ENCODE peak calls at places on chromosome 3, in six cellular contexts. One of them, this sample, is unnamed.

GRCh38 chr3:70108546-70108945 is 109.0 kb downstream of the SAMMSON start:
- DNase-seq in IMR-90: no peak
- DNase-seq in neuronal stem cell: no peak
- DNase-seq in H9: no peak
- DNase-seq in mesenchymal stem cell: no peak
- DNase-seq in H1: no peak
- DNase-seq in this sample: no peak

GRCh38 chr3:63687569-63688233 is 35.2 kb downstream of the SNTN start:
- DNase-seq in IMR-90: no peak
- DNase-seq in neuronal stem cell: peak; percentile 91
- DNase-seq in H9: no peak
- DNase-seq in mesenchymal stem cell: no peak
- DNase-seq in H1: no peak
- DNase-seq in this sample: no peak

GRCh38 chr3:12629560-12629959 is 34.4 kb downstream of the RAF1 start:
- DNase-seq in IMR-90: peak; percentile 59
- DNase-seq in neuronal stem cell: no peak
- DNase-seq in H9: no peak
- DNase-seq in mesenchymal stem cell: peak; percentile 29
- DNase-seq in H1: no peak
- DNase-seq in this sample: peak; percentile 20

GRCh38 chr3:179179979-179180758 is 32.0 kb downstream of the PIK3CA start:
- DNase-seq in IMR-90: peak; percentile 44
- DNase-seq in neuronal stem cell: no peak
- DNase-seq in H9: no peak
- DNase-seq in mesenchymal stem cell: peak; percentile 55
- DNase-seq in H1: no peak
- DNase-seq in this sample: no peak

GRCh38 chr3:14152233-14152962 is 26.0 kb downstream of the XPC start:
- DNase-seq in IMR-90: no peak
- DNase-seq in neuronal stem cell: no peak
- DNase-seq in H9: peak; percentile 28
- DNase-seq in mesenchymal stem cell: no peak
- DNase-seq in H1: no peak
- DNase-seq in this sample: no peak

GRCh38 chr3:61936344-61936937 is 375.1 kb downstream of the PTPRG start:
- DNase-seq in IMR-90: peak; percentile 15
- DNase-seq in neuronal stem cell: no peak
- DNase-seq in H9: no peak
- DNase-seq in mesenchymal stem cell: peak; percentile 27
- DNase-seq in H1: no peak
- DNase-seq in this sample: no peak

GRCh38 chr3:41434781-41435180 is 235.5 kb downstream of the CTNNB1 start:
- DNase-seq in IMR-90: no peak
- DNase-seq in neuronal stem cell: no peak
- DNase-seq in H9: no peak
- DNase-seq in mesenchymal stem cell: no peak
- DNase-seq in H1: no peak
- DNase-seq in this sample: no peak

GRCh38 chr3:196772102-196772501 is 32.4 kb downstream of the PAK2 start:
- DNase-seq in IMR-90: no peak
- DNase-seq in neuronal stem cell: no peak
- DNase-seq in H9: no peak
- DNase-seq in mesenchymal stem cell: no peak
- DNase-seq in H1: no peak
- DNase-seq in this sample: no peak

GRCh38 chr3:192916455-192917257 is 1.0 kb downstream of the MB21D2 start:
- DNase-seq in IMR-90: peak; percentile 73
- DNase-seq in neuronal stem cell: peak; percentile 58
- DNase-seq in H9: peak; percentile 82
- DNase-seq in mesenchymal stem cell: peak; percentile 81
- DNase-seq in H1: peak; percentile 74
- DNase-seq in this sample: peak; percentile 78

DNA sequence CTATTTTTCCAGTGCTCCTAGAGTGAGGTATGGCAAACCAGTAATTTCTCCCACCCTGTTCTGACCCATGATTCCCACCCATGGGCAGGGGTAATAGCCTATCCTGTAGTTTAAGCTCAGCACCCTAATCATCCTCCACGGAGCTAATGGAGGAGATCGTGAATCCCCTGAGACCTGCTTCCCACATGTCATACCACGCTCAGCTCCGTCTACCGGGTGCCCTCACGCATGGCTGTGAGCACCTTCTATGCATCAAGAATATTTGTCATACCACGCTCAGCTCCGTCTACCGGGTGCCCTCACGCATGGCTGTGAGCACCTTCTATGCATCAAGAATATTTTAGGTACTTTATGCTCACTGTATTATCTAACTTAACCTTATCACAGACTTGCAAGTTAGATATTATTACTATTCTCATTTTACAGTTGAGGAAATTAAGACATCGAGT is 104.7 kb upstream of the PFN2 start:
- DNase-seq in IMR-90: no peak
- DNase-seq in neuronal stem cell: no peak
- DNase-seq in H9: no peak
- DNase-seq in mesenchymal stem cell: no peak
- DNase-seq in H1: no peak
- DNase-seq in this sample: peak; percentile 76
- H4K91ac ChIP-seq in IMR-90: no peak overlapping the region
- H4K91ac ChIP-seq in neuronal stem cell: no peak overlapping the region
- H4K91ac ChIP-seq in H9: no peak overlapping the region
- H4K91ac ChIP-seq in mesenchymal stem cell: no peak overlapping the region
- H4K91ac ChIP-seq in H1: no peak overlapping the region
- H4K91ac ChIP-seq in this sample: peak overlapping the region; percentile 75

DNA sequence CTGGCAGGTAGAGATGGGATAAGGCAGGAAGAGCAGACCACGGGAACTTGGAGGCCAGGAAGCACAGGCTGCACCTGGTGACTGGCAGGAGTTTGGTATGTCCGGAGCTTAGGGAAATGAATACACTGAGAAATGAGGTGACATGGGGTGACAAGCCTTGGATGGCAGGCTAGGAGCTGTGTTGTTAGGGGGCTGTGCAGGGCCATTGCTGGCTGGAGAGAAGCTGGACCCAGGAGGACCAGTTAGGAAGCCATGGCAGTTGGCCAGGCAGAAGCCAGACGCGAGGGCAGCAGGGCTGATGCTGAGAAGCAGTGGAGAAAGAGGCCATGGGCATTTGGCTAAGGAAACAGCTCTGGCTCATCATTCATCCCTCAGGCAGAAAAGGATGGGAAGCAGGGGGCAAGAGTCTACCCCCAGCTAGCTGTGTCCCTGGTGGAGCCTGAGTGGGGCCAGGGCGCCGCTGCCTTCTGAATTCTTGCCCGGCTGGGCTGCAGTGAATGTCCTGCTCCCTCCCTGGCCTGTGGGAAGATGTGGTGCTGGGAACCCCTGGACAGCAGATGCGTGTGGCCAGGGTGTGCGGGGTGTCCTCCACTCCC is 255.8 kb downstream of the FAM43A start:
- DNase-seq in IMR-90: no peak
- DNase-seq in neuronal stem cell: no peak
- DNase-seq in H9: no peak
- DNase-seq in mesenchymal stem cell: no peak
- DNase-seq in H1: no peak
- DNase-seq in this sample: no peak
- H4K91ac ChIP-seq in IMR-90: no peak overlapping the region
- H4K91ac ChIP-seq in neuronal stem cell: no peak overlapping the region
- H4K91ac ChIP-seq in H9: no peak overlapping the region
- H4K91ac ChIP-seq in mesenchymal stem cell: peak overlapping the region; percentile 11
- H4K91ac ChIP-seq in H1: no peak overlapping the region
- H4K91ac ChIP-seq in this sample: no peak overlapping the region

GRCh38 chr3:78788839-78789238 is 979.0 kb downstream of the ROBO1 start:
- DNase-seq in IMR-90: no peak
- DNase-seq in neuronal stem cell: no peak
- DNase-seq in H9: no peak
- DNase-seq in mesenchymal stem cell: no peak
- DNase-seq in H1: no peak
- DNase-seq in this sample: no peak
- H4K91ac ChIP-seq in IMR-90: no peak overlapping the region
- H4K91ac ChIP-seq in neuronal stem cell: no peak overlapping the region
- H4K91ac ChIP-seq in H9: no peak overlapping the region
- H4K91ac ChIP-seq in mesenchymal stem cell: no peak overlapping the region
- H4K91ac ChIP-seq in H1: no peak overlapping the region
- H4K91ac ChIP-seq in this sample: no peak overlapping the region

GRCh38 chr3:171532294-171532693 is 72.1 kb upstream of the TNIK start:
- DNase-seq in IMR-90: no peak
- DNase-seq in neuronal stem cell: no peak
- DNase-seq in H9: no peak
- DNase-seq in mesenchymal stem cell: no peak
- DNase-seq in H1: no peak
- DNase-seq in this sample: no peak
- H4K91ac ChIP-seq in IMR-90: no peak overlapping the region
- H4K91ac ChIP-seq in neuronal stem cell: no peak overlapping the region
- H4K91ac ChIP-seq in H9: no peak overlapping the region
- H4K91ac ChIP-seq in mesenchymal stem cell: no peak overlapping the region
- H4K91ac ChIP-seq in H1: no peak overlapping the region
- H4K91ac ChIP-seq in this sample: no peak overlapping the region

DNA sequence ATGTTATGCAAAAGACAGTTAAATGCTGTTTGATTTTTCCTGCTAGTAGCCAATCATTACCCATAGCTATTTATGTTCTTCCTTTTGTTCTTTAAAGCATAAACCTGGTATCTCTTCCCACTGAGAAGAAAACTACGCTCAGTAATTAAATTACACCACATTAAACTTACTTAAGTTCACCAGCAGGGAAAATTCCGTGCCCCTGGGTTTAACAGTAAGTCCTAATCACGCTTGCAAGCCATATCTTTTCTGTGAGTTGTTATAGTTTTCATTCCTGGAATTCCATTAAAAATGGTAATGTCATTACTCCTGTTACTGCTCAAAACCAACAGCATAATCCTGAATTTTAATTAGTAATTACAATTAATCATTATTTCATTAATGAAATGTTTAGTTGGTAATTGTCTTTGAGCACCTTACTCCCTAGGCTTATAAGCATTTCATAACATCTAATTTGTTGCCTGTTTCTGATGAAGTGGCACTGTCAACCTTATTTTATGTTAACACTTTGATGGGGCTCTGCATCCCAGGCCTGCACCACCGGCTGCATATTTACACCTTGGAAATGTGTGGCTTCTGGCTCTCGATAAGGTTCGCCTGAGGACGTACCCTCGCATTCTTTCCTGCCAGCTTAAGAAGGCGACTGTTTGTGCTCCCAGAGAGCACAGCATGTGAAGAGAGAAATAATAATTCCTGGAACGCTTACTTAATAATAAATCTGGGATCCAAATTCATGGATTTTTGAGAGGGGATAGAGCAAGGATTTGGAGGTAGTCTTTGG is 763.1 kb upstream of the CFAP20DC start:
- DNase-seq in IMR-90: peak; percentile 53
- DNase-seq in neuronal stem cell: no peak
- DNase-seq in H9: no peak
- DNase-seq in mesenchymal stem cell: peak; percentile 11
- DNase-seq in H1: no peak
- DNase-seq in this sample: no peak
- H4K91ac ChIP-seq in IMR-90: peak overlapping the region; percentile 76
- H4K91ac ChIP-seq in neuronal stem cell: no peak overlapping the region
- H4K91ac ChIP-seq in H9: no peak overlapping the region
- H4K91ac ChIP-seq in mesenchymal stem cell: no peak overlapping the region
- H4K91ac ChIP-seq in H1: no peak overlapping the region
- H4K91ac ChIP-seq in this sample: no peak overlapping the region

GRCh38 chr3:143242101-143242500 is 122.5 kb downstream of the CHST2 start:
- DNase-seq in IMR-90: peak; percentile 22
- DNase-seq in neuronal stem cell: no peak
- DNase-seq in H9: no peak
- DNase-seq in mesenchymal stem cell: peak; percentile 61
- DNase-seq in H1: no peak
- DNase-seq in this sample: no peak

GRCh38 chr3:143240921-143241320 is 121.3 kb downstream of the CHST2 start:
- DNase-seq in IMR-90: no peak
- DNase-seq in neuronal stem cell: no peak
- DNase-seq in H9: no peak
- DNase-seq in mesenchymal stem cell: no peak
- DNase-seq in H1: no peak
- DNase-seq in this sample: no peak

GRCh38 chr3:143242691-143243090 is 123.1 kb downstream of the CHST2 start:
- DNase-seq in IMR-90: no peak
- DNase-seq in neuronal stem cell: no peak
- DNase-seq in H9: no peak
- DNase-seq in mesenchymal stem cell: no peak
- DNase-seq in H1: no peak
- DNase-seq in this sample: peak; percentile 95

GRCh38 chr3:143243686-143244085 is 124.1 kb downstream of the CHST2 start:
- DNase-seq in IMR-90: no peak
- DNase-seq in neuronal stem cell: no peak
- DNase-seq in H9: no peak
- DNase-seq in mesenchymal stem cell: no peak
- DNase-seq in H1: no peak
- DNase-seq in this sample: no peak

DNA sequence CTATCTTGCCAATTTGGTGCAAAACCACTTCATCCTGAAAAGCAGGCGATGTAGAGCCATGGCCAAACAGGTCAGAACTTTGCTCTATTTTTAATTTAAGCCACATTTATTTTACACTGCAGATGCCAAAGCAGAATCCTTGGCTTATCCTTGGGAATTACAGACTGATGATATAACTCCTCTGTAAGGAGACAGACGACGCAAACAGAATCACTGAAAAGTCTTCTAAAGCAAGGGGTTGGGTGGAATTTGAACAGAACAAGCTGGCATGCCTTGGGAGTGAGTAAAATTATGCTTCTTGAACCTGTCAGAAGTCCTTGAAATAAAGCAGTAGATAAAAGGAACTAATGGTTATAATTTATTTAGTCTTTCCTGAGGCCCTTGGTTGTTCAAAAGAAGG is 122.0 kb downstream of the CHST2 start:
- DNase-seq in IMR-90: peak; percentile 6
- DNase-seq in neuronal stem cell: no peak
- DNase-seq in H9: no peak
- DNase-seq in mesenchymal stem cell: peak; percentile 69
- DNase-seq in H1: no peak
- DNase-seq in this sample: peak; percentile 18
- H4K91ac ChIP-seq in IMR-90: no peak overlapping the region
- H4K91ac ChIP-seq in neuronal stem cell: no peak overlapping the region
- H4K91ac ChIP-seq in H9: no peak overlapping the region
- H4K91ac ChIP-seq in mesenchymal stem cell: no peak overlapping the region
- H4K91ac ChIP-seq in H1: no peak overlapping the region
- H4K91ac ChIP-seq in this sample: no peak overlapping the region

DNA sequence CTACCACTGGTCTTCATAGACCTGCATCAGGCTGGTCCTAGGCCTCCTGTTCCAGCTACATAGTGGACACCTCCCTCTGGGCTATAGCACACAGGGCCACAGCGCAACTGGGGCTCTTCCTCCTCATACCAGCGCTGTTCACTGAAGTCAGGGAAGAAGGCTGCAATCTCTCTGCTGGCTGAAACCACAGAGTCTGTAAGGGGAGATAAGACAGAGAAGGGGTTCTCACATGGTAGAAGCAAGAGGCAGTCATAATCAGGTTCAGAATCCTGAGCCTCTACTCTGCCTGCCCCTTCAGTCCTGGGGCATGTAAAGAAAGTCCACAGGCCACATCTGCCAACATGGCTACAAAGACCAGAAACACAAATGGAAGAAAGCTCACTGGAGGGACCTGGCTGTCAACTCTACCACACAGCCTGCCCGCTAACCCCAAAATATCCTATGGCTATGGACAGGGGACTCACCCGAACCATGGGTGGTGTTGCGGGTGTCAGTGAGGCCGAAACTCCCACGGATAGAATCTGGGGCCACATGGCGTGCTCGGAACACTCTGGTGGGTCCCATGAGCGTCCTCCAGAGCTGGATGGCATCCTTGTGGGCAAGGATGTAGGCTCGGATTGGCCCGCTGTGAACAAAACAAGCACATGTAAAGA is 38.7 kb downstream of the SPINK8 start:
- DNase-seq in IMR-90: no peak
- DNase-seq in neuronal stem cell: no peak
- DNase-seq in H9: no peak
- DNase-seq in mesenchymal stem cell: no peak
- DNase-seq in H1: no peak
- DNase-seq in this sample: no peak
- H4K91ac ChIP-seq in IMR-90: no peak overlapping the region
- H4K91ac ChIP-seq in neuronal stem cell: no peak overlapping the region
- H4K91ac ChIP-seq in H9: no peak overlapping the region
- H4K91ac ChIP-seq in mesenchymal stem cell: no peak overlapping the region
- H4K91ac ChIP-seq in H1: no peak overlapping the region
- H4K91ac ChIP-seq in this sample: no peak overlapping the region